ENCODE peak calls at places on chromosomes 7 and 10, in nine cellular contexts. One of them, this sample, is unnamed.

GRCh38 chr7:20402297-20403230 is 71.9 kb downstream of the ITGB8 start:
- DNase-seq in GM13977: no peak
- DNase-seq in NB4: no peak
- DNase-seq in SW 1271: no peak
- DNase-seq in T-helper 17 cell: no peak
- DNase-seq in effector memory CD8-positive, alpha-beta T cell: no peak
- DNase-seq in activated naive CD4-positive, alpha-beta T cell: no peak
- DNase-seq in suprapubic skin: no peak
- DNase-seq in activated CD8-positive, alpha-beta memory T cell treated with anti-CD3 and anti-CD28 coated beads, Interleukin-2, amount 50 U/mL, for 48 hours: no peak
- DNase-seq in this sample: peak; percentile 36

GRCh38 chr7:35658602-35659201 is 36.2 kb downstream of the HERPUD2 start:
- DNase-seq in effector memory CD8-positive, alpha-beta T cell: no peak
- DNase-seq in suprapubic skin: no peak
- DNase-seq in SW 1271: no peak
- DNase-seq in NB4: no peak
- DNase-seq in activated CD8-positive, alpha-beta memory T cell treated with anti-CD3 and anti-CD28 coated beads, Interleukin-2, amount 50 U/mL, for 48 hours: no peak
- DNase-seq in activated naive CD4-positive, alpha-beta T cell: no peak
- DNase-seq in GM13977: no peak
- DNase-seq in T-helper 17 cell: no peak
- DNase-seq in this sample: no peak

GRCh38 chr10:61465807-61466425 is 12.7 kb upstream of the TMEM26 start:
- DNase-seq in SW 1271: no peak
- DNase-seq in activated CD8-positive, alpha-beta memory T cell treated with anti-CD3 and anti-CD28 coated beads, Interleukin-2, amount 50 U/mL, for 48 hours: no peak
- DNase-seq in GM13977: no peak
- DNase-seq in effector memory CD8-positive, alpha-beta T cell: no peak
- DNase-seq in T-helper 17 cell: no peak
- DNase-seq in NB4: peak; percentile 15
- DNase-seq in activated naive CD4-positive, alpha-beta T cell: no peak
- DNase-seq in suprapubic skin: no peak
- DNase-seq in this sample: no peak

GRCh38 chr7:78673272-78673671 is 780.2 kb downstream of the MAGI2 start:
- DNase-seq in NB4: no peak
- DNase-seq in activated naive CD4-positive, alpha-beta T cell: no peak
- DNase-seq in activated CD8-positive, alpha-beta memory T cell treated with anti-CD3 and anti-CD28 coated beads, Interleukin-2, amount 50 U/mL, for 48 hours: no peak
- DNase-seq in T-helper 17 cell: no peak
- DNase-seq in suprapubic skin: no peak
- DNase-seq in effector memory CD8-positive, alpha-beta T cell: no peak
- DNase-seq in SW 1271: no peak
- DNase-seq in GM13977: no peak
- DNase-seq in this sample: no peak

GRCh38 chr10:127374901-127375300 is 174.2 kb upstream of the NPS start:
- DNase-seq in effector memory CD8-positive, alpha-beta T cell: no peak
- DNase-seq in SW 1271: no peak
- DNase-seq in activated CD8-positive, alpha-beta memory T cell treated with anti-CD3 and anti-CD28 coated beads, Interleukin-2, amount 50 U/mL, for 48 hours: no peak
- DNase-seq in T-helper 17 cell: no peak
- DNase-seq in activated naive CD4-positive, alpha-beta T cell: no peak
- DNase-seq in GM13977: no peak
- DNase-seq in suprapubic skin: no peak
- DNase-seq in NB4: no peak
- DNase-seq in this sample: no peak

GRCh38 chr10:63766766-63767505 is 245.7 kb downstream of the REEP3 start:
- DNase-seq in T-helper 17 cell: no peak
- DNase-seq in activated CD8-positive, alpha-beta memory T cell treated with anti-CD3 and anti-CD28 coated beads, Interleukin-2, amount 50 U/mL, for 48 hours: no peak
- DNase-seq in SW 1271: no peak
- DNase-seq in effector memory CD8-positive, alpha-beta T cell: no peak
- DNase-seq in suprapubic skin: no peak
- DNase-seq in activated naive CD4-positive, alpha-beta T cell: no peak
- DNase-seq in GM13977: no peak
- DNase-seq in NB4: no peak
- DNase-seq in this sample: no peak

GRCh38 chr7:130366561-130366960 is 13.7 kb upstream of the CPA1 start:
- DNase-seq in SW 1271: peak; percentile 12
- DNase-seq in T-helper 17 cell: no peak
- DNase-seq in NB4: no peak
- DNase-seq in activated naive CD4-positive, alpha-beta T cell: no peak
- DNase-seq in effector memory CD8-positive, alpha-beta T cell: no peak
- DNase-seq in GM13977: no peak
- DNase-seq in suprapubic skin: no peak
- DNase-seq in activated CD8-positive, alpha-beta memory T cell treated with anti-CD3 and anti-CD28 coated beads, Interleukin-2, amount 50 U/mL, for 48 hours: no peak
- DNase-seq in this sample: peak; percentile 12

GRCh38 chr7:42091461-42092229 is 145.4 kb downstream of the GLI3 start:
- DNase-seq in SW 1271: no peak
- DNase-seq in T-helper 17 cell: no peak
- DNase-seq in effector memory CD8-positive, alpha-beta T cell: no peak
- DNase-seq in GM13977: no peak
- DNase-seq in activated naive CD4-positive, alpha-beta T cell: no peak
- DNase-seq in suprapubic skin: no peak
- DNase-seq in NB4: no peak
- DNase-seq in activated CD8-positive, alpha-beta memory T cell treated with anti-CD3 and anti-CD28 coated beads, Interleukin-2, amount 50 U/mL, for 48 hours: no peak
- DNase-seq in this sample: peak; percentile 81

GRCh38 chr10:33871557-33871956 is 537.1 kb upstream of the NRP1 start:
- DNase-seq in suprapubic skin: no peak
- DNase-seq in activated CD8-positive, alpha-beta memory T cell treated with anti-CD3 and anti-CD28 coated beads, Interleukin-2, amount 50 U/mL, for 48 hours: no peak
- DNase-seq in effector memory CD8-positive, alpha-beta T cell: no peak
- DNase-seq in T-helper 17 cell: no peak
- DNase-seq in activated naive CD4-positive, alpha-beta T cell: no peak
- DNase-seq in SW 1271: no peak
- DNase-seq in NB4: no peak
- DNase-seq in GM13977: no peak
- DNase-seq in this sample: no peak

GRCh38 chr7:127792528-127793342 is 140.7 kb downstream of the SND1 start:
- DNase-seq in T-helper 17 cell: no peak
- DNase-seq in effector memory CD8-positive, alpha-beta T cell: peak; percentile 42
- DNase-seq in activated CD8-positive, alpha-beta memory T cell treated with anti-CD3 and anti-CD28 coated beads, Interleukin-2, amount 50 U/mL, for 48 hours: peak; percentile 59
- DNase-seq in GM13977: no peak
- DNase-seq in NB4: peak; percentile 61
- DNase-seq in SW 1271: no peak
- DNase-seq in activated naive CD4-positive, alpha-beta T cell: no peak
- DNase-seq in suprapubic skin: no peak
- DNase-seq in this sample: peak; percentile 48

GRCh38 chr10:61465216-61465496 is 12.0 kb upstream of the TMEM26 start:
- DNase-seq in activated naive CD4-positive, alpha-beta T cell: no peak
- DNase-seq in suprapubic skin: no peak
- DNase-seq in effector memory CD8-positive, alpha-beta T cell: no peak
- DNase-seq in T-helper 17 cell: no peak
- DNase-seq in SW 1271: no peak
- DNase-seq in GM13977: no peak
- DNase-seq in NB4: no peak
- DNase-seq in activated CD8-positive, alpha-beta memory T cell treated with anti-CD3 and anti-CD28 coated beads, Interleukin-2, amount 50 U/mL, for 48 hours: no peak
- DNase-seq in this sample: no peak

GRCh38 chr7:152883858-152884257 is 124.3 kb downstream of the ACTR3B start:
- DNase-seq in activated naive CD4-positive, alpha-beta T cell: no peak
- DNase-seq in GM13977: no peak
- DNase-seq in NB4: no peak
- DNase-seq in SW 1271: no peak
- DNase-seq in activated CD8-positive, alpha-beta memory T cell treated with anti-CD3 and anti-CD28 coated beads, Interleukin-2, amount 50 U/mL, for 48 hours: no peak
- DNase-seq in T-helper 17 cell: no peak
- DNase-seq in effector memory CD8-positive, alpha-beta T cell: no peak
- DNase-seq in suprapubic skin: no peak
- DNase-seq in this sample: no peak

GRCh38 chr10:112713411-112713810 is 236.6 kb upstream of the TCF7L2 start:
- DNase-seq in GM13977: no peak
- DNase-seq in activated naive CD4-positive, alpha-beta T cell: no peak
- DNase-seq in NB4: no peak
- DNase-seq in effector memory CD8-positive, alpha-beta T cell: no peak
- DNase-seq in suprapubic skin: no peak
- DNase-seq in T-helper 17 cell: no peak
- DNase-seq in activated CD8-positive, alpha-beta memory T cell treated with anti-CD3 and anti-CD28 coated beads, Interleukin-2, amount 50 U/mL, for 48 hours: no peak
- DNase-seq in SW 1271: no peak
- DNase-seq in this sample: peak; percentile 26

GRCh38 chr10:91798736-91799579 is 732 bp downstream of the TNKS2 start:
- DNase-seq in NB4: peak; percentile 83
- DNase-seq in activated CD8-positive, alpha-beta memory T cell treated with anti-CD3 and anti-CD28 coated beads, Interleukin-2, amount 50 U/mL, for 48 hours: peak; percentile 71
- DNase-seq in suprapubic skin: peak; percentile 80
- DNase-seq in T-helper 17 cell: peak; percentile 40
- DNase-seq in activated naive CD4-positive, alpha-beta T cell: no peak
- DNase-seq in GM13977: peak; percentile 37
- DNase-seq in effector memory CD8-positive, alpha-beta T cell: peak; percentile 54
- DNase-seq in SW 1271: no peak
- DNase-seq in this sample: peak; percentile 22

GRCh38 chr7:150974468-150975391 is 3.4 kb downstream of the KCNH2 start:
- DNase-seq in effector memory CD8-positive, alpha-beta T cell: peak; percentile 65
- DNase-seq in T-helper 17 cell: peak; percentile 77
- DNase-seq in activated naive CD4-positive, alpha-beta T cell: peak; percentile 27
- DNase-seq in SW 1271: no peak
- DNase-seq in activated CD8-positive, alpha-beta memory T cell treated with anti-CD3 and anti-CD28 coated beads, Interleukin-2, amount 50 U/mL, for 48 hours: peak; percentile 86
- DNase-seq in suprapubic skin: no peak
- DNase-seq in NB4: peak; percentile 66
- DNase-seq in GM13977: peak; percentile 86
- DNase-seq in this sample: peak; percentile 36

GRCh38 chr10:58384999-58385783 is at the start of gene TFAM:
- DNase-seq in effector memory CD8-positive, alpha-beta T cell: peak; percentile 96
- DNase-seq in activated CD8-positive, alpha-beta memory T cell treated with anti-CD3 and anti-CD28 coated beads, Interleukin-2, amount 50 U/mL, for 48 hours: peak; percentile 98
- DNase-seq in GM13977: peak; percentile 90
- DNase-seq in SW 1271: peak; percentile 28
- DNase-seq in suprapubic skin: peak; percentile 97
- DNase-seq in T-helper 17 cell: peak; percentile 88
- DNase-seq in NB4: peak; percentile 97
- DNase-seq in activated naive CD4-positive, alpha-beta T cell: peak; percentile 95
- DNase-seq in this sample: peak; percentile 95

GRCh38 chr10:133611079-133611478 is 15.5 kb downstream of the FRG2B start:
- DNase-seq in effector memory CD8-positive, alpha-beta T cell: no peak
- DNase-seq in GM13977: no peak
- DNase-seq in NB4: no peak
- DNase-seq in T-helper 17 cell: no peak
- DNase-seq in activated naive CD4-positive, alpha-beta T cell: no peak
- DNase-seq in SW 1271: no peak
- DNase-seq in suprapubic skin: no peak
- DNase-seq in activated CD8-positive, alpha-beta memory T cell treated with anti-CD3 and anti-CD28 coated beads, Interleukin-2, amount 50 U/mL, for 48 hours: no peak
- DNase-seq in this sample: no peak

GRCh38 chr10:49539320-49539885 is 482 bp upstream of the ERCC6 start:
- DNase-seq in effector memory CD8-positive, alpha-beta T cell: peak; percentile 29
- DNase-seq in GM13977: peak; percentile 45
- DNase-seq in T-helper 17 cell: no peak
- DNase-seq in activated naive CD4-positive, alpha-beta T cell: no peak
- DNase-seq in suprapubic skin: no peak
- DNase-seq in SW 1271: no peak
- DNase-seq in activated CD8-positive, alpha-beta memory T cell treated with anti-CD3 and anti-CD28 coated beads, Interleukin-2, amount 50 U/mL, for 48 hours: peak; percentile 57
- DNase-seq in NB4: peak; percentile 79
- DNase-seq in this sample: peak; percentile 86

GRCh38 chr10:26491934-26492333 is 53.8 kb downstream of the APBB1IP start:
- DNase-seq in suprapubic skin: no peak
- DNase-seq in NB4: no peak
- DNase-seq in T-helper 17 cell: no peak
- DNase-seq in activated CD8-positive, alpha-beta memory T cell treated with anti-CD3 and anti-CD28 coated beads, Interleukin-2, amount 50 U/mL, for 48 hours: no peak
- DNase-seq in SW 1271: no peak
- DNase-seq in activated naive CD4-positive, alpha-beta T cell: no peak
- DNase-seq in effector memory CD8-positive, alpha-beta T cell: no peak
- DNase-seq in GM13977: no peak
- DNase-seq in this sample: no peak

GRCh38 chr10:69359089-69360025 is 57.4 kb downstream of the TACR2 start:
- DNase-seq in suprapubic skin: no peak
- DNase-seq in GM13977: no peak
- DNase-seq in NB4: peak; percentile 76
- DNase-seq in activated naive CD4-positive, alpha-beta T cell: no peak
- DNase-seq in SW 1271: no peak
- DNase-seq in activated CD8-positive, alpha-beta memory T cell treated with anti-CD3 and anti-CD28 coated beads, Interleukin-2, amount 50 U/mL, for 48 hours: no peak
- DNase-seq in effector memory CD8-positive, alpha-beta T cell: no peak
- DNase-seq in T-helper 17 cell: no peak
- DNase-seq in this sample: no peak

GRCh38 chr7:123211545-123211944 is 11.8 kb upstream of the SLC13A1 start:
- DNase-seq in activated CD8-positive, alpha-beta memory T cell treated with anti-CD3 and anti-CD28 coated beads, Interleukin-2, amount 50 U/mL, for 48 hours: no peak
- DNase-seq in SW 1271: no peak
- DNase-seq in T-helper 17 cell: no peak
- DNase-seq in suprapubic skin: no peak
- DNase-seq in activated naive CD4-positive, alpha-beta T cell: no peak
- DNase-seq in NB4: no peak
- DNase-seq in GM13977: no peak
- DNase-seq in effector memory CD8-positive, alpha-beta T cell: no peak
- DNase-seq in this sample: no peak

This sample was measured in PC-3.